ENCODE peak calls at places on chromosomes 16 and 17, in eight cellular contexts. N is stimulated activated CD8-positive, alpha-beta memory T cell treated with anti-CD3 and anti-CD28 coated beads, Interleukin-7, amount 100 ng/mL, for 1 hour; M is NCI-H1048; L is BJ; S is SK-N-MC; I is NCI-H460; Q is AG08396; A is fibroblast of the aortic adventitia. F is an unnamed sample.

GRCh38 chr17:5241861-5242671 is 7.4 kb upstream of the SCIMP start:
- DNase-seq in M (no peak), A (no peak), L (no peak), Q (no peak), I (no peak), S (no peak), N (no peak), F (no peak)

GRCh38 chr16:1712791-1713261 is 6.8 kb downstream of the MAPK8IP3 start:
- DNase-seq in M (no peak), N (no peak), I (no peak), S (no peak), L (no peak), A (no peak), Q (peak; percentile 42), F (no peak)

GRCh38 chr16:6096931-6097665 is 999.5 kb upstream of the EEF2KMT start:
- DNase-seq in M (no peak), I (no peak), A (no peak), Q (no peak), L (no peak), S (no peak), N (no peak), F (no peak)

GRCh38 chr17:15262291-15263205 is 2.6 kb downstream of the PMP22 start:
- DNase-seq in I (peak; percentile 90), N (no peak), L (peak; percentile 76), A (peak; percentile 94), S (no peak), M (peak; percentile 42), Q (peak; percentile 92), F (no peak)

GRCh38 chr16:57537194-57537505 is 779 bp upstream of the CCDC102A start:
- DNase-seq in M (no peak), L (no peak), I (no peak), Q (no peak), N (no peak), S (no peak), A (no peak), F (no peak)

GRCh38 chr16:70662991-70663523 is 16.7 kb downstream of the IL34 start:
- DNase-seq in S (no peak), L (no peak), Q (no peak), M (no peak), A (no peak), N (no peak), I (no peak), F (no peak)

GRCh38 chr16:70746040-70746707 is 54.8 kb downstream of the VAC14 start:
- DNase-seq in A (peak; percentile 92), M (no peak), N (no peak), I (peak; percentile 19), Q (peak; percentile 80), L (no peak), S (no peak), F (no peak)

GRCh38 chr17:49964539-49965521 is 4.2 kb upstream of the DLX4 start:
- DNase-seq in M (no peak), S (no peak), N (no peak), A (no peak), L (no peak), Q (no peak), I (no peak), F (no peak)

GRCh38 chr16:89880477-89881367 is 7.3 kb downstream of the TCF25 start:
- DNase-seq in M (no peak), I (no peak), S (no peak), Q (no peak), L (no peak), A (no peak), N (no peak), F (no peak)

GRCh38 chr17:77451271-77451893 is 310.6 kb downstream of the SEC14L1 start:
- DNase-seq in L (no peak), S (no peak), Q (peak; percentile 79), M (peak; percentile 71), A (peak; percentile 62), I (no peak), N (no peak), F (no peak)

GRCh38 chr17:74444406-74444805 is 12.5 kb downstream of the GPRC5C start:
- DNase-seq in N (no peak), Q (no peak), L (no peak), M (no peak), S (no peak), I (no peak), A (no peak), F (no peak)

GRCh38 chr16:28935333-28935732 is 3.6 kb downstream of the CD19 start:
- DNase-seq in N (no peak), A (no peak), M (no peak), L (no peak), Q (no peak), S (no peak), I (no peak), F (no peak)

GRCh38 chr16:30844671-30845449 is 49.0 kb downstream of the BCL7C start:
- DNase-seq in A (peak; percentile 96), N (peak; percentile 52), M (peak; percentile 17), I (peak; percentile 87), S (peak; percentile 78), Q (peak; percentile 85), L (peak; percentile 30), F (peak; percentile 4)

GRCh38 chr17:27878776-27879562 is 14.2 kb downstream of the LYRM9 start:
- DNase-seq in Q (no peak), A (no peak), S (no peak), M (no peak), L (no peak), I (no peak), N (no peak), F (no peak)

GRCh38 chr17:78499715-78500540 is 77.3 kb downstream of the DNAH17 start:
- DNase-seq in N (no peak), L (no peak), S (no peak), I (no peak), A (no peak), M (no peak), Q (no peak), F (no peak)

GRCh38 chr17:44436336-44436735 is 46.9 kb upstream of the ITGA2B start:
- DNase-seq in A (no peak), M (no peak), I (no peak), L (no peak), S (no peak), Q (no peak), N (no peak), F (no peak)

GRCh38 chr16:30539000-30539964 is 4.6 kb upstream of the ZNF747 start:
- DNase-seq in S (no peak), Q (no peak), N (no peak), M (no peak), A (no peak), L (no peak), I (no peak), F (no peak)

GRCh38 chr17:80861892-80862291 is 129.7 kb upstream of the CHMP6 start:
- DNase-seq in L (no peak), N (no peak), Q (no peak), M (no peak), S (no peak), A (peak; percentile 30), I (no peak), F (no peak)

F was measured in NCI-H2081 treated with DMSO at 0.1 percent for 48 hours.